ENCODE peak calls at places on chromosome 11, in seven cellular contexts. J, S, P, D, L, B and Z are unnamed samples.

GRCh38 chr11:128726464-128727139 is 32.7 kb downstream of the FLI1 start:
- DNase-seq in J (no peak), S (no peak), P (no peak), D (peak; percentile 78), L (no peak), B (no peak), Z (no peak)

GRCh38 chr11:44030276-44030932 is 17.4 kb upstream of the ACCSL start:
- DNase-seq in J (peak; percentile 59), S (peak; percentile 72), P (no peak), D (no peak), L (peak; percentile 87), B (peak; percentile 90), Z (no peak)

GRCh38 chr11:19374189-19374588 is 133.4 kb upstream of the E2F8 start:
- DNase-seq in J (no peak), S (peak; percentile 90), P (peak; percentile 23), D (no peak), L (no peak), B (peak; percentile 82), Z (no peak)

GRCh38 chr11:72511393-72512047 is 77.2 kb upstream of the CLPB start:
- DNase-seq in J (no peak), S (peak; percentile 20), P (no peak), D (no peak), L (no peak), B (no peak), Z (no peak)

GRCh38 chr11:72673284-72673942 is 809 bp downstream of the PDE2A start:
- DNase-seq in J (no peak), S (no peak), P (no peak), D (no peak), L (peak; percentile 79), B (no peak), Z (peak; percentile 60)

GRCh38 chr11:35274909-35275807 is 136.2 kb downstream of the CD44 start:
- DNase-seq in J (peak; percentile 85), S (no peak), P (peak; percentile 57), D (no peak), L (no peak), B (peak; percentile 88), Z (no peak)

GRCh38 chr11:69644962-69645675 is 4.2 kb downstream of the CCND1 start:
- DNase-seq in J (no peak), S (no peak), P (no peak), D (no peak), L (no peak), B (no peak), Z (peak; percentile 38)

GRCh38 chr11:115741376-115741775 is 237.2 kb upstream of the CADM1 start:
- DNase-seq in J (no peak), S (no peak), P (no peak), D (no peak), L (no peak), B (no peak), Z (no peak)

GRCh38 chr11:24619900-24620299 is 123.0 kb downstream of the LUZP2 start:
- DNase-seq in J (no peak), S (no peak), P (no peak), D (no peak), L (no peak), B (no peak), Z (no peak)

GRCh38 chr11:34191592-34191991 is 86.2 kb downstream of the NAT10 start:
- DNase-seq in J (no peak), S (no peak), P (no peak), D (no peak), L (no peak), B (no peak), Z (no peak)

GRCh38 chr11:20154381-20154780 is 5.9 kb downstream of the DBX1 start:
- DNase-seq in J (no peak), S (peak; percentile 28), P (no peak), D (no peak), L (no peak), B (no peak), Z (no peak)

GRCh38 chr11:59191095-59191494 is 19.2 kb downstream of the DTX4 start:
- DNase-seq in J (no peak), S (no peak), P (no peak), D (no peak), L (no peak), B (no peak), Z (no peak)

GRCh38 chr11:46738887-46739286 is 19.9 kb downstream of the F2 start:
- DNase-seq in J (no peak), S (no peak), P (no peak), D (no peak), L (no peak), B (no peak), Z (no peak)

GRCh38 chr11:1230121-1230455 is 7.2 kb downstream of the MUC5B start:
- DNase-seq in J (no peak), S (no peak), P (peak; percentile 2), D (no peak), L (no peak), B (no peak), Z (no peak)

GRCh38 chr11:97607301-97608000 is 1217.6 kb downstream of the JRKL start:
- DNase-seq in J (no peak), S (no peak), P (no peak), D (no peak), L (no peak), B (no peak), Z (no peak)

GRCh38 chr11:133425245-133425644 is 107.1 kb downstream of the OPCML start:
- DNase-seq in J (no peak), S (no peak), P (no peak), D (no peak), L (no peak), B (no peak), Z (no peak)

GRCh38 chr11:133947298-133947905 is 9.4 kb downstream of the IGSF9B start:
- DNase-seq in J (no peak), S (peak; percentile 29), P (peak; percentile 46), D (peak; percentile 79), L (peak; percentile 91), B (peak; percentile 39), Z (peak; percentile 67)

GRCh38 chr11:130806746-130807145 is 109.5 kb downstream of the SNX19 start:
- DNase-seq in J (no peak), S (no peak), P (no peak), D (no peak), L (no peak), B (no peak), Z (no peak)

GRCh38 chr11:67699521-67699920 is 25.1 kb upstream of the ALDH3B2 start:
- DNase-seq in J (no peak), S (peak; percentile 66), P (no peak), D (no peak), L (no peak), B (no peak), Z (peak; percentile 22)

GRCh38 chr11:6576471-6577373 is 26.7 kb downstream of the RRP8 start:
- DNase-seq in J (no peak), S (no peak), P (no peak), D (no peak), L (no peak), B (peak; percentile 29), Z (no peak)

GRCh38 chr11:61632096-61632495 is 48.1 kb upstream of the DAGLA start:
- DNase-seq in J (no peak), S (no peak), P (no peak), D (no peak), L (no peak), B (no peak), Z (no peak)

GRCh38 chr11:46457659-46458058 is 66.1 kb upstream of the CHRM4 start:
- DNase-seq in J (no peak), S (no peak), P (no peak), D (no peak), L (no peak), B (peak; percentile 24), Z (no peak)

GRCh38 chr11:46293066-46293465 is 15.6 kb downstream of the CREB3L1 start:
- DNase-seq in J (no peak), S (no peak), P (no peak), D (no peak), L (no peak), B (no peak), Z (no peak)

DNA sequence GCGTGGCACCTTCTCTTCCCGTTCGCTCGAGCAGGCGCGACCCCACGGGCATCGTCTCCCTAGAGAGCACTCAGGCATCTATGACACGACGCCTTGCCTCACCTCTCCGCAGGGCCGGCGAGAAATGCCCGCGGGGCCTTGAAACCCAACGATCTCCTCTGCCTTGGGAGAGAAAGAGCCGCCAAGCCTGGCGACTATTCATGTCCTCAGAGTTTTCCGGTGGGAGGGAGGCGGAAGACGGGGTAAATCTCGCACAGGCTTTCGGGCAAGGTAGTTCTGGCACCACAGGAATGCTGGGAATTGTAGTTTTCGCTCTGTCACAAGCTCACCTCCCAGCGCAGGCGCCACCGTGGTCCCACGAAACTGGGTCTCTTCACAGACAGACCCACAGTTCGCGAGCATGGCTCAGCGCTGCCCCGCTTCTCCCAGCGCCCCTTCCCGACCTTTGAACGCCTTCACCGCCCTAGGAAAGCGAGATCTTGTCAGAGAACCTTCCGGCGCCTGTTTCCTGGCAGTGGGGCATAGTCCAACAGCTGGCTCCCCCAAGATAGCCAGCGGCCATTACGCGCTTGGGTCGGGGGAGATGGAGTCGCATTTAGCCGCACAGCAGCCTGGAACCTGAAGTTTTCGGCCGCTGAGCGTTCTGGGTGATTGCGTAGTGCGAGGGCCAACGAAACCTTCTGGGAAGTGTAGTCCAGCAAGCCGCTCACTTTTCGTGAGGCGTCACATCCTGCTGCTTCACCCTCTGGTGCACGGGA is at the start of gene CCDC90B:
- DNase-seq in J (peak; percentile 97), S (peak; percentile 97), P (peak; percentile 95), D (peak; percentile 95), L (peak; percentile 97), B (peak; percentile 97), Z (peak; percentile 98)
- TF ChIP-seq CTCF in J (no peak), S (peak; percentile 28), P (no peak), D (no peak), L (peak; percentile 23), B (no peak), Z (no peak)

GRCh38 chr11:124891390-124891861 is 6.2 kb downstream of the ROBO4 start:
- DNase-seq in J (no peak), S (no peak), P (no peak), D (peak; percentile 15), L (no peak), B (no peak), Z (no peak)
- TF ChIP-seq CTCF in J (no peak), S (peak; percentile 36), P (no peak), D (no peak), L (no peak), B (no peak), Z (no peak)

GRCh38 chr11:80502511-80502910 is 1061.7 kb upstream of the TENM4 start:
- DNase-seq in J (no peak), S (no peak), P (no peak), D (no peak), L (peak; percentile 20), B (no peak), Z (no peak)
- TF ChIP-seq CTCF in J (no peak), S (no peak), P (no peak), D (no peak), L (no peak), B (no peak), Z (peak; percentile 34)

GRCh38 chr11:2290351-2290841 is 11.3 kb downstream of the C11orf21 start:
- DNase-seq in J (no peak), S (no peak), P (no peak), D (peak; percentile 37), L (no peak), B (no peak), Z (peak; percentile 26)

GRCh38 chr11:2294340-2295290 is 7.1 kb downstream of the C11orf21 start:
- DNase-seq in J (no peak), S (no peak), P (no peak), D (peak; percentile 49), L (no peak), B (no peak), Z (no peak)

GRCh38 chr11:2296913-2297622 is 4.7 kb downstream of the C11orf21 start:
- DNase-seq in J (no peak), S (no peak), P (no peak), D (peak; percentile 48), L (no peak), B (no peak), Z (peak; percentile 28)

GRCh38 chr11:2295971-2296912 is 5.5 kb downstream of the C11orf21 start:
- DNase-seq in J (no peak), S (no peak), P (no peak), D (peak; percentile 47), L (no peak), B (no peak), Z (peak; percentile 27)

GRCh38 chr11:2293396-2294339 is 8.1 kb downstream of the C11orf21 start:
- DNase-seq in J (no peak), S (no peak), P (no peak), D (peak; percentile 47), L (no peak), B (no peak), Z (peak; percentile 21)
- TF ChIP-seq CTCF in J (no peak), S (no peak), P (no peak), D (no peak), L (no peak), B (no peak), Z (no peak)